ENCODE peak calls at places on chromosome 15, in eight cellular contexts. X is tibial artery, O is brain microvascular endothelial cell, S is cardiac muscle cell, D is AG04450, Y is uterus, Q is A673, K is astrocyte of the spinal cord. M is an unnamed sample.

GRCh38 chr15:80289558-80290277 is 37.7 kb upstream of the CTXND1 start:
- DNase-seq in X (no peak), O (no peak), S (no peak), D (no peak), Y (no peak), Q (no peak), K (no peak), M (no peak)

GRCh38 chr15:96322401-96323249 is 7.9 kb upstream of the NR2F2 start:
- DNase-seq in X (peak; percentile 33), O (peak; percentile 27), S (no peak), D (no peak), Y (peak; percentile 83), Q (no peak), K (peak; percentile 66), M (no peak)

GRCh38 chr15:62469478-62469873 is 304.4 kb upstream of the C2CD4B start:
- DNase-seq in X (peak; percentile 46), O (no peak), S (peak; percentile 38), D (no peak), Y (no peak), Q (no peak), K (no peak), M (no peak)

GRCh38 chr15:38054488-38054887 is 120.0 kb downstream of the TMCO5A start:
- DNase-seq in X (no peak), O (no peak), S (peak; percentile 29), D (no peak), Y (no peak), Q (no peak), K (peak; percentile 69), M (no peak)

GRCh38 chr15:88256261-88257230 is at the start of gene NTRK3:
- DNase-seq in X (no peak), O (no peak), S (peak; percentile 57), D (no peak), Y (peak; percentile 46), Q (peak; percentile 33), K (peak; percentile 15), M (no peak)

GRCh38 chr15:73840771-73841170 is 32.6 kb upstream of the TBC1D21 start:
- DNase-seq in X (no peak), O (no peak), S (no peak), D (no peak), Y (no peak), Q (no peak), K (no peak), M (no peak)

GRCh38 chr15:43249699-43250203 is 17.0 kb downstream of the TGM5 start:
- DNase-seq in X (no peak), O (peak; percentile 87), S (peak; percentile 75), D (peak; percentile 11), Y (no peak), Q (no peak), K (peak; percentile 92), M (no peak)

GRCh38 chr15:93987068-93987467 is 244.3 kb upstream of the MCTP2 start:
- DNase-seq in X (no peak), O (no peak), S (no peak), D (no peak), Y (no peak), Q (no peak), K (no peak), M (no peak)

GRCh38 chr15:32729700-32730099 is 11.9 kb downstream of the GREM1 start:
- DNase-seq in X (no peak), O (no peak), S (no peak), D (no peak), Y (no peak), Q (no peak), K (no peak), M (no peak)

GRCh38 chr15:74040115-74040850 is 42.1 kb downstream of the GOLGA6A start:
- DNase-seq in X (peak; percentile 53), O (peak; percentile 97), S (peak; percentile 99), D (peak; percentile 73), Y (peak; percentile 73), Q (peak; percentile 88), K (peak; percentile 97), M (no peak)

GRCh38 chr15:31366169-31366734 is 39.6 kb downstream of the KLF13 start:
- DNase-seq in X (peak; percentile 68), O (no peak), S (peak; percentile 54), D (no peak), Y (peak; percentile 40), Q (peak; percentile 55), K (no peak), M (no peak)

GRCh38 chr15:88745075-88745474 is 58.2 kb upstream of the ACAN start:
- DNase-seq in X (no peak), O (no peak), S (peak; percentile 34), D (no peak), Y (no peak), Q (no peak), K (no peak), M (no peak)

GRCh38 chr15:90062729-90063684 is 39.3 kb downstream of the IDH2 start:
- DNase-seq in X (no peak), O (no peak), S (no peak), D (no peak), Y (no peak), Q (no peak), K (no peak), M (no peak)

GRCh38 chr15:63986751-63987341 is 59.4 kb downstream of the DAPK2 start:
- DNase-seq in X (no peak), O (no peak), S (no peak), D (no peak), Y (no peak), Q (no peak), K (no peak), M (no peak)

GRCh38 chr15:47945869-47946666 is 174.7 kb upstream of the SLC24A5 start:
- DNase-seq in X (no peak), O (no peak), S (no peak), D (no peak), Y (no peak), Q (peak; percentile 51), K (no peak), M (no peak)

GRCh38 chr15:90388462-90389182 is 580 bp downstream of the IQGAP1 start:
- DNase-seq in X (peak; percentile 75), O (peak; percentile 21), S (peak; percentile 56), D (no peak), Y (peak; percentile 70), Q (peak; percentile 54), K (peak; percentile 43), M (no peak)

GRCh38 chr15:67618312-67618711 is 75.8 kb downstream of the MAP2K5 start:
- DNase-seq in X (no peak), O (no peak), S (no peak), D (no peak), Y (no peak), Q (no peak), K (no peak), M (no peak)

GRCh38 chr15:67611803-67612369 is 69.4 kb downstream of the MAP2K5 start:
- DNase-seq in X (no peak), O (no peak), S (peak; percentile 70), D (peak; percentile 70), Y (no peak), Q (no peak), K (no peak), M (no peak)

GRCh38 chr15:67607959-67608605 is 65.6 kb downstream of the MAP2K5 start:
- DNase-seq in X (no peak), O (no peak), S (no peak), D (no peak), Y (no peak), Q (no peak), K (no peak), M (no peak)

GRCh38 chr15:67613708-67614107 is 71.2 kb downstream of the MAP2K5 start:
- DNase-seq in X (no peak), O (no peak), S (no peak), D (no peak), Y (no peak), Q (no peak), K (no peak), M (no peak)
- TF ChIP-seq CTCF in X (no peak), O (peak; percentile 7), S (no peak), D (peak; percentile 9), Y (no peak), Q (peak; percentile 14), K (no peak), M (no peak)

DNA sequence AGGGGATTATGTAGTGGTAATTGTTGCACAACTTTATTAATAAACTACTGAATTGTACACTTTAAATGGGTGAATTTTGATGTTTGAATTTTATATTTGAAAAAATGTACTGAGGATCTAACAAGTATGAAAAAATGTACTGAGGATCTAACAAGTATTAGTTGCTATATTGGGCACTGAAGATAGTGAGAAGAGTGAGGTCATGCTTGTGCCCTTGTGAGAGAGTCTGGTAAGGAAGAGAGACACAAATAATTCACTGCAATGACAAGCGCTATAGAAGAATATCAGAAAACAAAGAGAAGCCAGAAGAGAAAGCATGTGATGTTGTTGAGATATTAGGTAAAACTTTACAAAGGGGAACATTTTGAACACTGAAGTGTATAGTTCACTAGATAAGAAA is 137.6 kb downstream of the DTWD1 start:
- DNase-seq in X (no peak), O (no peak), S (no peak), D (no peak), Y (no peak), Q (no peak), K (no peak), M (no peak)
- H3K4me3 ChIP-seq in X (no peak overlapping the region), O (no peak overlapping the region), S (no peak overlapping the region), D (no peak overlapping the region), Y (no peak overlapping the region), Q (no peak overlapping the region), K (no peak overlapping the region), M (no peak overlapping the region)

DNA sequence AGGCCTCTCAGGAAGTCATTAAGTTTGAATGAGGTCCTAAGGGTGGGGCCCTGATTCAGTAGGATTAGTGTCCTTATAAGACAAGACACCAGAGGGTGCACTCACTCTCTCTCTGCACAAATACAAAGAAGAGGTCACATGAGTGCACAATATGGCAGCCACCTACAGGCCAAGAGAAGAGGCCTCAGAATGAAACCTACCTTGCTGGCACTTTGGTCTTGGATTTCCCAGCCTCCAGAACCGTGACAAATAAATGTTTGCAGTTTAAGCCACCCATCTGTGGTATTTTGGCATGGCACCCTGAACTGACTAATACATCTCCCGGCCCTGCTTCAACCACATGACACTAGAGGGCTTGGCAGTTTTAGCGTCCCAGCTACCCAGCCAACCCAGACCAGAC is 73.9 kb upstream of the CHRNB4 start:
- DNase-seq in X (no peak), O (no peak), S (peak; percentile 12), D (no peak), Y (no peak), Q (peak; percentile 23), K (no peak), M (no peak)
- TF ChIP-seq CTCF in X (no peak), O (no peak), S (peak; percentile 3), D (no peak), Y (no peak), Q (no peak), K (no peak), M (no peak)

GRCh38 chr15:45114076-45114750 is at the start of the genes DUOX2 and DUOXA2:
- DNase-seq in X (no peak), O (no peak), S (no peak), D (no peak), Y (no peak), Q (peak; percentile 20), K (no peak), M (no peak)

GRCh38 chr15:45116482-45117326 is 2.6 kb downstream of the DUOXA2 start:
- DNase-seq in X (no peak), O (no peak), S (no peak), D (no peak), Y (no peak), Q (no peak), K (no peak), M (no peak)

GRCh38 chr15:45116006-45116481 is 1.9 kb downstream of the DUOXA2 start:
- DNase-seq in X (no peak), O (no peak), S (no peak), D (no peak), Y (no peak), Q (no peak), K (no peak), M (no peak)

GRCh38 chr15:45114751-45115085 is 592 bp downstream of the DUOXA2 start:
- DNase-seq in X (no peak), O (no peak), S (no peak), D (no peak), Y (no peak), Q (no peak), K (no peak), M (no peak)

GRCh38 chr15:45115312-45115820 is 1.2 kb downstream of the DUOXA2 start:
- DNase-seq in X (no peak), O (no peak), S (no peak), D (no peak), Y (no peak), Q (no peak), K (no peak), M (no peak)
- H3K4me3 ChIP-seq in X (no peak overlapping the region), O (no peak overlapping the region), S (no peak overlapping the region), D (no peak overlapping the region), Y (no peak overlapping the region), Q (no peak overlapping the region), K (no peak overlapping the region), M (no peak overlapping the region)